ENCODE peak calls at places on chromosomes 1 and 21, in nine cellular contexts. G is heart left ventricle; R is thoracic aorta; S is pancreas; J is CD4-positive, CD25-positive, alpha-beta regulatory T cell; W is adipocyte; Y is PC-9; V is mesenchymal stem cell; P is transverse colon. Q is an unnamed sample. For H3K36me3, the result is how much of the 10 kb centered on the place peaks cover.

GRCh38 chr21:36640260-36641244 is 58.4 kb upstream of the SIM2 start:
- DNase-seq in G (no peak), V (peak), R (no peak), Y (peak), P (no peak), J (no peak), W (no peak), S (no peak), Q (no peak)

GRCh38 chr1:206000641-206001339 is 2.4 kb downstream of the RAB7B start:
- DNase-seq in J (no peak), Y (no peak), S (no peak), R (no peak), W (peak), V (no peak), P (no peak), G (no peak), Q (peak)

GRCh38 chr1:218298398-218298797 is 13.3 kb downstream of the RRP15 start:
- DNase-seq in V (no peak), P (no peak), J (no peak), S (no peak), R (no peak), Y (no peak), W (no peak), G (no peak), Q (no peak)

GRCh38 chr1:97581614-97582051 is 339.2 kb downstream of the DPYD start:
- DNase-seq in G (no peak), Y (peak), P (no peak), S (no peak), R (no peak), V (peak), W (peak), J (no peak), Q (peak)

GRCh38 chr1:1680912-1681273 is 11.7 kb downstream of the SLC35E2B start:
- DNase-seq in J (no peak), G (no peak), P (peak), Y (no peak), R (no peak), V (peak), W (no peak), S (no peak), Q (no peak)

GRCh38 chr1:150516616-150517015 is 1.1 kb downstream of the FALEC start:
- DNase-seq in G (no peak), J (peak), R (no peak), W (no peak), V (peak), P (no peak), S (no peak), Y (no peak), Q (no peak)

GRCh38 chr1:53473463-53473862 is 14.3 kb downstream of the DMRTB1 start:
- DNase-seq in P (no peak), S (no peak), J (peak), G (no peak), Y (peak), V (peak), R (no peak), W (peak), Q (no peak)

GRCh38 chr1:53442297-53442696 is 16.9 kb upstream of the DMRTB1 start:
- DNase-seq in G (no peak), R (no peak), P (no peak), V (peak), S (no peak), Y (no peak), W (peak), J (no peak), Q (no peak)

GRCh38 chr1:210264521-210265380 is 32.2 kb downstream of the SERTAD4 start:
- DNase-seq in S (no peak), P (no peak), Y (no peak), G (no peak), V (peak), W (no peak), R (no peak), J (no peak), Q (no peak)

GRCh38 chr1:68213843-68214242 is 18.5 kb downstream of the WLS start:
- DNase-seq in S (peak), V (peak), J (no peak), G (peak), Y (no peak), W (peak), P (peak), R (no peak), Q (no peak)

GRCh38 chr21:25929859-25930520 is 195.2 kb downstream of the GABPA start:
- DNase-seq in Y (no peak), J (no peak), V (peak), P (no peak), G (no peak), S (no peak), R (no peak), W (no peak), Q (no peak)

GRCh38 chr1:4605158-4605557 is 49.3 kb upstream of the AJAP1 start:
- DNase-seq in G (peak), Y (no peak), J (no peak), S (no peak), P (no peak), R (no peak), V (no peak), W (no peak), Q (no peak)

GRCh38 chr1:243325305-243325890 is 69.6 kb downstream of the SDCCAG8 start:
- DNase-seq in R (no peak), Y (peak), S (no peak), G (no peak), P (no peak), V (peak), W (peak), J (peak), Q (no peak)

GRCh38 chr21:43684424-43684823 is 25.1 kb downstream of the RRP1B start:
- DNase-seq in P (no peak), J (peak), W (no peak), G (no peak), S (no peak), Y (no peak), R (no peak), V (no peak), Q (no peak)

GRCh38 chr21:34670220-34670961 is 1.6 kb downstream of the CLIC6 start:
- DNase-seq in V (peak), J (no peak), Y (no peak), P (peak), W (no peak), R (no peak), G (peak), S (no peak), Q (no peak)

GRCh38 chr21:38679531-38679930 is 126.2 kb upstream of the ETS2 start:
- DNase-seq in V (peak), G (no peak), P (no peak), J (no peak), R (no peak), Y (no peak), S (no peak), W (peak), Q (peak)

GRCh38 chr1:94925561-94926364 is 1.1 kb downstream of the CNN3 start:
- DNase-seq in R (no peak), P (peak), G (peak), S (peak), Y (peak), V (peak), J (peak), W (peak), Q (peak)

GRCh38 chr1:40532844-40533424 is 1.5 kb downstream of the ZNF684 start:
- DNase-seq in S (no peak), Y (peak), R (no peak), W (peak), G (no peak), P (peak), J (peak), V (peak), Q (peak)

GRCh38 chr1:200896571-200897187 is 2.0 kb downstream of the INAVA start:
- DNase-seq in J (no peak), G (no peak), S (peak), Y (peak), P (peak), R (no peak), V (no peak), W (no peak), Q (no peak)

GRCh38 chr1:172653015-172653709 is 5.7 kb upstream of the FASLG start:
- DNase-seq in P (no peak), W (no peak), S (no peak), G (no peak), R (no peak), Y (no peak), V (no peak), J (no peak), Q (peak)

GRCh38 chr1:93904228-93904627 is 5.0 kb downstream of the GCLM start:
- DNase-seq in V (no peak), S (no peak), J (peak), R (no peak), W (no peak), Y (peak), P (no peak), G (no peak), Q (no peak)

GRCh38 chr1:44721521-44722361 is 9.2 kb downstream of the RNU5D-1 start:
- DNase-seq in P (peak), Y (peak), S (peak), G (no peak), V (peak), W (no peak), J (peak), R (no peak), Q (peak)

GRCh38 chr1:175742790-175743459 is 470 bp downstream of the TNR start:
- DNase-seq in S (peak), J (peak), P (no peak), R (no peak), Y (no peak), G (no peak), V (peak), W (peak), Q (no peak)

GRCh38 chr1:185284106-185284505 is 32.9 kb downstream of the IVNS1ABP start:
- DNase-seq in R (no peak), Y (no peak), S (no peak), V (peak), G (no peak), W (no peak), P (no peak), J (no peak), Q (no peak)

GRCh38 chr1:179087665-179088064 is 5.8 kb downstream of the TOR3A start:
- DNase-seq in Y (no peak), V (no peak), R (no peak), S (no peak), G (no peak), J (no peak), W (no peak), P (peak), Q (no peak)

GRCh38 chr1:242133351-242133750 is 134.5 kb upstream of the MAP1LC3C start:
- DNase-seq in R (no peak), Y (no peak), S (no peak), W (no peak), V (no peak), G (no peak), P (no peak), J (no peak), Q (no peak)

GRCh38 chr1:55107111-55107510 is 67.8 kb downstream of the PCSK9 start:
- DNase-seq in Y (no peak), S (no peak), W (no peak), G (no peak), J (no peak), R (no peak), P (no peak), V (no peak), Q (no peak)
- H3K36me3 ChIP-seq in Y (under half), S (half or more), W (half or more), G (half or more), J (half or more), R (under half), P (half or more), V (under half), Q (half or more)

GRCh38 chr1:15355968-15356621 is 53.6 kb upstream of the EFHD2 start:
- DNase-seq in P (no peak), W (no peak), R (no peak), S (no peak), V (peak), J (no peak), G (no peak), Y (peak), Q (peak)

GRCh38 chr1:15352122-15352957 is 57.3 kb upstream of the EFHD2 start:
- DNase-seq in S (peak), W (peak), R (no peak), P (peak), G (no peak), Y (peak), V (peak), J (peak), Q (peak)

GRCh38 chr1:15353839-15354579 is 55.7 kb upstream of the EFHD2 start:
- DNase-seq in R (no peak), S (no peak), G (no peak), V (peak), Y (no peak), P (no peak), W (peak), J (no peak), Q (no peak)

GRCh38 chr1:15357808-15358207 is 51.9 kb upstream of the EFHD2 start:
- DNase-seq in J (no peak), P (no peak), G (no peak), Y (no peak), R (no peak), V (no peak), S (no peak), W (no peak), Q (no peak)

DNA sequence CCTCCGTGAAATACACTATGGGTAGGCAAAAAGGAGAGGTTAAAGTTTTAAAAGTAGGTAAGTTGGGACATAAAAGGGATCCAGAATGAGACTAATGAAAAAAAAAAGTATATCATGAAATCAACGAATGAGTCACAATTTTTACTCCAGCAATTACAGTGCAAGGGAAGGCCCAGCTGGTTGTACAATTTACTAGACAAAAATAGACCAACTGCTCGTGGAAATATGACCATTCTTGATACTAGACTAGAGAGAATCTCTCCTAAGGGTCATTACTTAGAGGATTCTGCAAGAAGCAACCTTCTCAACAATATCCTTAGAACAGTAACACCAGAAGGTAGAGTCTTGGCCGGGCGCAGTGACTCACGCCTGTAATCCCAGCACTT is 55.1 kb upstream of the EFHD2 start:
- DNase-seq in G (no peak), Y (peak), V (peak), P (no peak), S (no peak), J (no peak), R (no peak), W (peak), Q (no peak)
- H3K4me3 ChIP-seq in G (no peak), Y (no peak), V (no peak), P (no peak), S (no peak), J (no peak), R (no peak), W (no peak), Q (no peak)

GRCh38 chr1:36355811-36356210 is 29.9 kb downstream of the STK40 start:
- DNase-seq in R (no peak), S (no peak), V (no peak), G (no peak), J (no peak), P (no peak), Y (no peak), W (no peak), Q (no peak)
- H3K36me3 ChIP-seq in R (under half), S (under half), V (half or more), G (half or more), J (under half), P (under half), Y (under half), W (half or more), Q (half or more)

DNA sequence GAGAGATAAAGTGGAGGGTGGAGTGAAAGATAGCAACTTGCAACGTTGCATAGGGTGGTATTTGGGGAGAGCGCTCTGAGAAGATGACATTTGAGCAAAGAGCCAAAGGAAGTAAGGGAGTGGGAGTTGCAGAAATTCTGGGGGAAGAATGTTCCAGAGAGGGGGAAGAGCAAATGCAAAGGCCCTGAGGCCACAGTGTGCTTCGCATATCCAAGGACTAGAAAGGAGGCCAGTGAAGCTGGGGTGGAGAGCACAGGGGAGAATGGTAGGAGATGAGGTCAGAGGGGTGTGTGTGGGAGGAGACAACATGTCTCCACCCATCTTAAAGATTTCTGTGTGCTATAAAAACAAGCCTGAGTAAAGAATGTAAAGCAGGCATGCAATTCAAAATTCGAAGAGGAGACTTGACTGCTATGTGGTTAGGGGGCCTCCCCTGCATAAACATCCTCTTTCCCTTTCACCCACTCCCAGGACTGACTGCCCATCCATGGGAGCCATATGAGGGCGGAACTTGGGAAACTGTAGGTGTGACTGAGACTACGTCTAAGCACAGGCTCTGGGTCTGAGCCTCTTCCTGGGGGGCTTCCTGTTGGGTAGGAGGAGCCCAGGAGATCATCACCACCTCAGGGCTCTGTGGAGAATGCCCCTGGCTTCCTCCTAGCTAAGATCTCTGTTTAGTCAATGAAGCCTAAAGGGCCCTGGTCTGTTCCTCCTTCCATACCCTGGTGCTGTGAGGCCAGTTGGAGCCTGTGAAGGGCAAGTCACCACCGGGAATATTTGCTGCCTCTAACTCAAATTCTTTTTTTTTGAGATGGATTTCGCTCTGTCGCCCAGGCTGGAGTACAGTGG is 2.9 kb upstream of the CLIC4 start:
- DNase-seq in Y (peak), W (peak), P (peak), R (no peak), G (no peak), J (no peak), S (no peak), V (peak), Q (no peak)
- H3K4me3 ChIP-seq in Y (no peak), W (no peak), P (no peak), R (no peak), G (no peak), J (no peak), S (no peak), V (no peak), Q (no peak)

GRCh38 chr1:29777522-29777921 is 541.2 kb downstream of the PTPRU start:
- DNase-seq in V (no peak), Y (no peak), J (no peak), R (no peak), W (no peak), S (no peak), P (no peak), G (no peak), Q (no peak)

GRCh38 chr1:29774355-29774754 is 538.0 kb downstream of the PTPRU start:
- DNase-seq in R (no peak), W (no peak), P (no peak), G (no peak), J (no peak), Y (no peak), V (no peak), S (no peak), Q (no peak)

GRCh38 chr1:29767769-29768425 is 531.6 kb downstream of the PTPRU start:
- DNase-seq in P (no peak), J (no peak), S (no peak), V (no peak), Y (no peak), W (no peak), R (no peak), G (no peak), Q (no peak)

GRCh38 chr1:29767088-29767685 is 530.9 kb downstream of the PTPRU start:
- DNase-seq in R (no peak), V (no peak), W (no peak), J (no peak), P (no peak), S (no peak), G (no peak), Y (no peak), Q (no peak)

DNA sequence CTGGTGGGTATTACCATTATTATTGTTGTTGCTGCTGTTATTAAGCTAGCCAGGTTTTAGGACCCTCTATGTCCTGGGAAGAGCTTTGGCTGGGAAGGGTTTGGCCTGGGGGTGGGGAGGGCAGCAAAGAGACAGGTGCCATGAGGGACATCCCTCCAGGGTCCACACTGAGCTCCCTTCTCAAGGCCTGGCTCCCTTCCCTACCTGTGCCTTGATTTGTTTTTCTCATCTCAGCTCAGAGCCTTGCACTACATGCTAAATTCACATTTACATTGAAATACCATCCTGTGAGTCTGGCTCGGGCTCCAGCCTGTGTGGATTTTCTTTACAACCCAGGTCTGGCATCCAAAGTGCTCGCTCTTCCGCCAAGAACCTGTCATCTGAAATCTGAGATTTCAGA is 536.3 kb downstream of the PTPRU start:
- DNase-seq in P (no peak), V (no peak), S (no peak), G (no peak), Y (no peak), J (no peak), R (no peak), W (no peak), Q (no peak)
- H3K36me3 ChIP-seq in P (under half), V (under half), S (under half), G (under half), Y (under half), J (under half), R (under half), W (under half), Q (under half)

GRCh38 chr1:64864018-64864945 is 102.1 kb downstream of the JAK1 start:
- DNase-seq in S (no peak), V (peak), J (peak), R (no peak), W (no peak), G (peak), Y (peak), P (peak), Q (no peak)
- H3K4me3 ChIP-seq in S (no peak), V (no peak), J (peak), R (no peak), W (no peak), G (no peak), Y (no peak), P (no peak), Q (no peak)

GRCh38 chr1:228804640-228805413 is 69.5 kb downstream of the RHOU start:
- DNase-seq in W (no peak), P (no peak), Y (no peak), S (no peak), G (no peak), V (no peak), R (no peak), J (peak), Q (no peak)
- H3K36me3 ChIP-seq in W (under half), P (under half), Y (under half), S (under half), G (under half), V (under half), R (under half), J (under half), Q (under half)

Q was measured in MG63.